ENCODE peak calls at places on chromosomes 1 and 21, in seven cellular contexts. One of them, this sample, is unnamed.

GRCh38 chr1:37556712-37557196 is at the start of gene DNALI1:
- DNase-seq in A549: peak
- DNase-seq in GM12891: peak
- DNase-seq in IMR-90: peak
- DNase-seq in heart left ventricle: peak
- DNase-seq in adrenal gland: peak
- DNase-seq in gastrocnemius medialis: peak
- DNase-seq in this sample: no peak

GRCh38 chr1:51518033-51518729 is 885 bp downstream of the EPS15 start:
- DNase-seq in A549: peak
- DNase-seq in GM12891: no peak
- DNase-seq in IMR-90: peak
- DNase-seq in heart left ventricle: peak
- DNase-seq in adrenal gland: peak
- DNase-seq in gastrocnemius medialis: peak
- DNase-seq in this sample: peak

GRCh38 chr1:159980076-159980475 is 26.0 kb upstream of the SLAMF9 start:
- DNase-seq in A549: no peak
- DNase-seq in GM12891: no peak
- DNase-seq in IMR-90: no peak
- DNase-seq in heart left ventricle: no peak
- DNase-seq in adrenal gland: no peak
- DNase-seq in gastrocnemius medialis: no peak
- DNase-seq in this sample: no peak

GRCh38 chr1:27789511-27790154 is 16.6 kb downstream of the STX12 start:
- DNase-seq in A549: no peak
- DNase-seq in GM12891: no peak
- DNase-seq in IMR-90: peak
- DNase-seq in heart left ventricle: peak
- DNase-seq in adrenal gland: peak
- DNase-seq in gastrocnemius medialis: peak
- DNase-seq in this sample: no peak

GRCh38 chr1:231684333-231685244 is 58.0 kb downstream of the DISC1 start:
- DNase-seq in A549: no peak
- DNase-seq in GM12891: no peak
- DNase-seq in IMR-90: peak
- DNase-seq in heart left ventricle: no peak
- DNase-seq in adrenal gland: no peak
- DNase-seq in gastrocnemius medialis: peak
- DNase-seq in this sample: peak

GRCh38 chr1:172602706-172603105 is 56.2 kb upstream of the FASLG start:
- DNase-seq in A549: no peak
- DNase-seq in GM12891: no peak
- DNase-seq in IMR-90: no peak
- DNase-seq in heart left ventricle: no peak
- DNase-seq in adrenal gland: no peak
- DNase-seq in gastrocnemius medialis: no peak
- DNase-seq in this sample: no peak

GRCh38 chr1:227937031-227937430 is 10.7 kb downstream of the WNT9A start:
- DNase-seq in A549: no peak
- DNase-seq in GM12891: no peak
- DNase-seq in IMR-90: no peak
- DNase-seq in heart left ventricle: no peak
- DNase-seq in adrenal gland: no peak
- DNase-seq in gastrocnemius medialis: no peak
- DNase-seq in this sample: no peak

GRCh38 chr21:16587671-16588379 is 858.0 kb downstream of the USP25 start:
- DNase-seq in A549: no peak
- DNase-seq in GM12891: no peak
- DNase-seq in IMR-90: peak
- DNase-seq in heart left ventricle: no peak
- DNase-seq in adrenal gland: no peak
- DNase-seq in gastrocnemius medialis: no peak
- DNase-seq in this sample: no peak

GRCh38 chr21:21200103-21200938 is 202.1 kb downstream of the NCAM2 start:
- DNase-seq in A549: peak
- DNase-seq in GM12891: no peak
- DNase-seq in IMR-90: peak
- DNase-seq in heart left ventricle: peak
- DNase-seq in adrenal gland: peak
- DNase-seq in gastrocnemius medialis: peak
- DNase-seq in this sample: peak

GRCh38 chr1:216047821-216048220 is 375.4 kb downstream of the USH2A start:
- DNase-seq in A549: no peak
- DNase-seq in GM12891: no peak
- DNase-seq in IMR-90: no peak
- DNase-seq in heart left ventricle: no peak
- DNase-seq in adrenal gland: no peak
- DNase-seq in gastrocnemius medialis: no peak
- DNase-seq in this sample: no peak

GRCh38 chr1:246319111-246319510 is 188.0 kb downstream of the SMYD3 start:
- DNase-seq in A549: no peak
- DNase-seq in GM12891: no peak
- DNase-seq in IMR-90: peak
- DNase-seq in heart left ventricle: no peak
- DNase-seq in adrenal gland: no peak
- DNase-seq in gastrocnemius medialis: no peak
- DNase-seq in this sample: no peak

GRCh38 chr1:118247593-118247992 is 62.6 kb upstream of the SPAG17 start:
- DNase-seq in A549: peak
- DNase-seq in GM12891: no peak
- DNase-seq in IMR-90: peak
- DNase-seq in heart left ventricle: no peak
- DNase-seq in adrenal gland: no peak
- DNase-seq in gastrocnemius medialis: no peak
- DNase-seq in this sample: peak

GRCh38 chr1:1937549-1938275 is 18.6 kb upstream of the TMEM52 start:
- DNase-seq in A549: no peak
- DNase-seq in GM12891: no peak
- DNase-seq in IMR-90: no peak
- DNase-seq in heart left ventricle: no peak
- DNase-seq in adrenal gland: no peak
- DNase-seq in gastrocnemius medialis: no peak
- DNase-seq in this sample: no peak

GRCh38 chr1:8003431-8004112 is 22.5 kb downstream of the ERRFI1 start:
- DNase-seq in A549: no peak
- DNase-seq in GM12891: no peak
- DNase-seq in IMR-90: no peak
- DNase-seq in heart left ventricle: no peak
- DNase-seq in adrenal gland: no peak
- DNase-seq in gastrocnemius medialis: no peak
- DNase-seq in this sample: no peak

GRCh38 chr1:8004803-8005573 is 21.1 kb downstream of the ERRFI1 start:
- DNase-seq in A549: peak
- DNase-seq in GM12891: no peak
- DNase-seq in IMR-90: peak
- DNase-seq in heart left ventricle: peak
- DNase-seq in adrenal gland: peak
- DNase-seq in gastrocnemius medialis: peak
- DNase-seq in this sample: no peak

GRCh38 chr1:8006037-8006963 is 19.8 kb downstream of the ERRFI1 start:
- DNase-seq in A549: peak
- DNase-seq in GM12891: no peak
- DNase-seq in IMR-90: no peak
- DNase-seq in heart left ventricle: no peak
- DNase-seq in adrenal gland: no peak
- DNase-seq in gastrocnemius medialis: no peak
- DNase-seq in this sample: no peak

GRCh38 chr1:8002329-8003320 is 23.5 kb downstream of the ERRFI1 start:
- DNase-seq in A549: no peak
- DNase-seq in GM12891: no peak
- DNase-seq in IMR-90: no peak
- DNase-seq in heart left ventricle: no peak
- DNase-seq in adrenal gland: no peak
- DNase-seq in gastrocnemius medialis: no peak
- DNase-seq in this sample: no peak

DNA sequence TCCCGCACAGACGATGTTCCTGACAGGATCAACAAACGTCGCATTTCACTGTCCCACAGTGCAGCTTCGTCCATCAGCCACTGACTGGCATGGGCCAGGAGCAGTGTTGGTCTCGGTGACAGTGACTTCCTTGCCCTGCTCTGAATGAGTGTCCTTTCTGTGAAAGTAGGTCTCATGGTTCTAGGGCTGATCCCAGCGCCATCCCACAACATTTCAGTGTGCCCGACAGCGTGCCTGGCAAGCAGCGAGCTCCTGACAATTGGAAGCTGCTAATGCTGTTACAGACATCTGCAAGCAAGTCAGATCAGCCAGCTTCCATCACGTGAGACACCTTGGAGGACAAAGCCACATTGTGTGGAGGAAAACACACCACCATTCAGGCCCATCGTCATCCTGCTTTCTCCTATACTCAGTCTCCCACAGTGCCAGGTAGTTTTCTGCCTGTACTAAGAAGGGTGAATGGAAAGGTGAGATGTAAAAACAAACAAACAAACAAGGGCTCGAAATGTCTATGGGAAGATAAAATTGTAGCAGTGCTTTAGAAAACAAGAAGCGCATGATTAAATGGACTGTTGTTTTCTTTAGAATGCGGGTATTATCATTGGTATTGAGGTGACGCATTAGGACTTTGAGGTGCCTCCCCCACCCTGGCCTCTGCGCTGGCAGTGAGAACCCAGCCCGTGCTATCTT is 21.9 kb downstream of the ERRFI1 start:
- DNase-seq in A549: no peak
- DNase-seq in GM12891: no peak
- DNase-seq in IMR-90: no peak
- DNase-seq in heart left ventricle: no peak
- DNase-seq in adrenal gland: no peak
- DNase-seq in gastrocnemius medialis: peak
- DNase-seq in this sample: no peak
- TF ChIP-seq POLR2A in A549: no peak
- TF ChIP-seq POLR2A in GM12891: no peak
- TF ChIP-seq POLR2A in IMR-90: no peak
- TF ChIP-seq POLR2A in heart left ventricle: no peak
- TF ChIP-seq POLR2A in adrenal gland: no peak
- TF ChIP-seq POLR2A in gastrocnemius medialis: peak
- TF ChIP-seq POLR2A in this sample: no peak

DNA sequence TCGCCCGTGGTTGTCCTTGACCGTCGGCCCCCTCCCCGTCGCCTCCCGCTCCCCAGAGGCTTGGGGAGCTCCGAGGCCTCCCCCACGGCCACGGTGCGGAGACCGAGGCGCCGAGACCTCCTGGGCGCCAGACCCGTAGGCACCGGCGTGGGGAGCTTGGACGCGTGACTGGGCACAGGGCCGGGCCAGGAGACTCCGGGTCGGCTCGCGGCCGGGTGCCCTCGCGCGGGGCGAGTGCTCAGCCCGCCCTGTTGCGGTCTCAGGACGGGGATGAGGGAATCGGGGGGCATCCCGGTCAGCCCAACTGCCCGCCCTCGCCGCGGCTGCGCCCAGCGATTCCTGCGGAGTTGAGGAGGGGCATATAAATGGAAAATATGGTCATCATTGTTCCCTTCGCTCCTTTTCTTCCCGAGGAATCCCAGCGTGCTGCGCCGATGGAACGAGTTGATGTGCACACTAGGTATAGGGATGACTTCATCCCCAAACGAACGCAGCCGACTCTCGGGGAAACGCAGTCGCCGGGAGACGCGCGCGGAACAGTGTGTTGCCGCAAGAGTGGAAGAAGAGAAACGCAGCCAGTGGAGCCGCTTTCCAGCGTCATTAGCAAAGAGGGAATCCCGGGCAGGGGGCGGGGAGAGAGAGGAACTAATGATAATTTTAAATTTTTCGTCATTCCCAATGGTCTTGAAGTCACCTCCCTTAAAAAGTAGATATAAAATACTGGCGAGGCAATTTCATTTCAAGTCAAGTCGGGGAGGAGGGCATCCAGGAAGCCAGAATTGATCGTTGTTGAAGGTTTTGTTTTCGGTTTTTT is 747 bp upstream of the ENAH start:
- DNase-seq in A549: peak
- DNase-seq in GM12891: peak
- DNase-seq in IMR-90: peak
- DNase-seq in heart left ventricle: peak
- DNase-seq in adrenal gland: peak
- DNase-seq in gastrocnemius medialis: peak
- DNase-seq in this sample: peak
- TF ChIP-seq POLR2A in A549: peak
- TF ChIP-seq POLR2A in GM12891: no peak
- TF ChIP-seq POLR2A in IMR-90: peak
- TF ChIP-seq POLR2A in heart left ventricle: no peak
- TF ChIP-seq POLR2A in adrenal gland: peak
- TF ChIP-seq POLR2A in gastrocnemius medialis: peak
- TF ChIP-seq POLR2A in this sample: no peak

GRCh38 chr1:198638894-198639319 is at the start of gene PTPRC:
- DNase-seq in A549: no peak
- DNase-seq in GM12891: no peak
- DNase-seq in IMR-90: no peak
- DNase-seq in heart left ventricle: no peak
- DNase-seq in adrenal gland: no peak
- DNase-seq in gastrocnemius medialis: no peak
- DNase-seq in this sample: no peak
- TF ChIP-seq POLR2A in A549: no peak
- TF ChIP-seq POLR2A in GM12891: peak
- TF ChIP-seq POLR2A in IMR-90: no peak
- TF ChIP-seq POLR2A in heart left ventricle: no peak
- TF ChIP-seq POLR2A in adrenal gland: peak
- TF ChIP-seq POLR2A in gastrocnemius medialis: no peak
- TF ChIP-seq POLR2A in this sample: no peak

DNA sequence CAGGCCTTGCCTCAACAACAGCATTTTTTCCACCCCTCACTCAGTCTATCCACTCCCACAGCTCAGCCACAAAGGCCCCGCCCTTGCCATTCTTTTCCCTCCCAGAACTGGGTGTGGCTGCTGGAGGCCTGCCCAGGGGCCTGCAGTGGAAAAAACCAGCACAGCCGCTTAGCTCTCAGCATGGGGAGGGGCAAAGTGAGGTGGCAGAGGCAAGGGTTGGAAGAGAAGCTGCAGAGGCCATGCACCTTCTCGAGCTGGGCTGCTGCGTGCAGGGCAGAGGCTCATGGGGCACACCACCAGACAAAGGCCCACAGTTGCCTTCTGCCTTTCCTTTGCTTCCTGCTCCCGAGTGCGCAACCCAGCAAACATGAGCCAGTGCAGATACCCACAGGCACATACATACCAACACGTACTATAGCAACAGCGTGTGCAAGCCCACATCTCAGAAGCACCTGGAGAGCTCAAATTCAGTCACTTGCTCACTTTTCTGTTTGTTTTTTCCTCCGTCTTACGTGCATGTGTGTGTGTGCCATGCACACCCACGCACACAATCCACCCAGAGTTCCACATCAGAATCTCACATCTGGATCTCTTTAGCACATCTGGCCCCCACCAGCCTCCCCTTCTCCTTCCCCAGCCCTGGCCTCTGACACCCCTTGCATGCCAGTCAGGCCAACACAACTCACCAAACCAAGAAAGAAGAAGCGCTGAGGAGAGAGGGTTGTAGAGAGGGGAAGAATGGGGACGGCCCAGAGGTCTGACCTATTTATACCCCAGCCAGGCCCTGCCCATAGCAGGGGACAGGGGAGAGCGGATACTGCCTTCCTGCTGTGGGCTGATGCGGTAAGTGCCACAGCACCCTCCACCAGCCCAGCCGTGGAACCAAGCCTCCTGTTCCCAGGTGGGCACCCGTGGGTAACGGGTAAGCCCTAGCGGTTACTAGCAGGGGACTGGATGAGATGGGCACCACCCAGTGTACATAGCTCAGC is at the start of gene S100A4:
- DNase-seq in A549: peak
- DNase-seq in GM12891: peak
- DNase-seq in IMR-90: peak
- DNase-seq in heart left ventricle: peak
- DNase-seq in adrenal gland: peak
- DNase-seq in gastrocnemius medialis: peak
- DNase-seq in this sample: no peak
- TF ChIP-seq POLR2A in A549: peak
- TF ChIP-seq POLR2A in GM12891: no peak
- TF ChIP-seq POLR2A in IMR-90: no peak
- TF ChIP-seq POLR2A in heart left ventricle: no peak
- TF ChIP-seq POLR2A in adrenal gland: peak
- TF ChIP-seq POLR2A in gastrocnemius medialis: peak
- TF ChIP-seq POLR2A in this sample: peak